ENCODE peak calls at places on chromosomes 12 and 14, in seven cellular contexts. N is HCT116, L is cardiac fibroblast, Y is lung, M is left lung, P is left ventricle myocardium inferior, V is NB4. O is an unnamed sample.

GRCh38 chr14:105493921-105494605 is 3.0 kb downstream of the TEDC1 start:
- DNase-seq in P (peak), M (peak), L (no peak), V (no peak), Y (no peak), N (no peak), O (no peak)

GRCh38 chr14:94612174-94612573 is at the start of gene SERPINA3:
- DNase-seq in N (no peak), V (no peak), P (no peak), L (peak), Y (no peak), M (no peak), O (peak)

GRCh38 chr14:32820686-32821085 is 118.0 kb upstream of the NPAS3 start:
- DNase-seq in L (no peak), V (no peak), M (no peak), Y (no peak), N (no peak), P (peak), O (no peak)

GRCh38 chr14:78164226-78164853 is 5.8 kb upstream of the NRXN3 start:
- DNase-seq in Y (peak), N (peak), P (no peak), M (no peak), L (no peak), V (peak), O (no peak)

GRCh38 chr12:110039085-110039807 is 9.1 kb downstream of the C12orf76 start:
- DNase-seq in P (no peak), L (peak), V (no peak), N (no peak), M (peak), Y (peak), O (peak)

GRCh38 chr14:94394594-94395305 is 6.3 kb upstream of the SERPINA1 start:
- DNase-seq in N (no peak), Y (peak), P (peak), M (peak), V (peak), L (peak), O (no peak)

GRCh38 chr12:1297206-1297605 is 297.2 kb downstream of the FBXL14 start:
- DNase-seq in P (no peak), M (no peak), V (no peak), L (peak), Y (no peak), N (no peak), O (peak)

GRCh38 chr12:70645494-70646317 is 8.5 kb upstream of the PTPRB start:
- DNase-seq in L (peak), M (peak), Y (peak), N (peak), V (no peak), P (peak), O (peak)

GRCh38 chr12:94879542-94879941 is 124.0 kb downstream of the NDUFA12 start:
- DNase-seq in V (peak), P (no peak), L (peak), N (no peak), M (no peak), Y (no peak), O (no peak)

GRCh38 chr12:12622418-12622817 is 10.7 kb downstream of the CREBL2 start:
- DNase-seq in P (no peak), N (no peak), L (no peak), Y (no peak), M (no peak), V (no peak), O (no peak)

GRCh38 chr14:90397401-90398314 is 829 bp downstream of the CALM1 start:
- DNase-seq in L (no peak), P (peak), M (peak), Y (peak), N (no peak), V (peak), O (peak)

GRCh38 chr12:27331299-27331926 is 1.2 kb upstream of the BMAL2 start:
- DNase-seq in N (peak), V (peak), Y (no peak), P (no peak), M (no peak), L (peak), O (peak)

GRCh38 chr12:2654311-2654710 is 140.5 kb upstream of the FKBP4 start:
- DNase-seq in N (no peak), L (no peak), Y (no peak), P (no peak), V (no peak), M (no peak), O (no peak)

GRCh38 chr14:26845106-26845818 is 247.4 kb upstream of the NOVA1 start:
- DNase-seq in Y (no peak), M (no peak), L (no peak), P (no peak), N (no peak), V (no peak), O (no peak)

GRCh38 chr14:50303744-50304471 is 8.1 kb downstream of the L2HGDH start:
- DNase-seq in N (no peak), L (peak), P (peak), Y (peak), V (peak), M (peak), O (no peak)

GRCh38 chr14:79596531-79596930 is 614.8 kb downstream of the DIO2 start:
- DNase-seq in L (peak), Y (no peak), P (no peak), V (no peak), N (no peak), M (no peak), O (peak)

GRCh38 chr12:125773033-125773432 is 707.8 kb downstream of the AACS start:
- DNase-seq in V (peak), M (no peak), Y (no peak), L (peak), P (no peak), N (peak), O (no peak)

GRCh38 chr14:88179725-88180124 is 143.3 kb downstream of the KCNK10 start:
- DNase-seq in P (no peak), Y (no peak), M (no peak), L (no peak), V (no peak), N (no peak), O (no peak)

GRCh38 chr14:20797159-20797558 is 5.5 kb downstream of the RNASE1 start:
- DNase-seq in Y (no peak), P (no peak), V (no peak), L (no peak), N (no peak), M (no peak), O (no peak)

GRCh38 chr14:40447032-40447431 is 1014.8 kb upstream of the FBXO33 start:
- DNase-seq in L (no peak), Y (no peak), P (no peak), M (no peak), V (no peak), N (no peak), O (no peak)

GRCh38 chr12:3771853-3772252 is 18.9 kb upstream of the CRACR2A start:
- DNase-seq in P (peak), L (no peak), Y (no peak), M (no peak), N (no peak), V (no peak), O (no peak)

GRCh38 chr12:128790653-128791373 is 32.9 kb downstream of the SLC15A4 start:
- DNase-seq in P (no peak), L (no peak), Y (no peak), V (no peak), M (no peak), N (no peak), O (no peak)

GRCh38 chr12:11922361-11922760 is 148.4 kb upstream of the BCL2L14 start:
- DNase-seq in L (no peak), N (peak), V (no peak), Y (no peak), P (no peak), M (no peak), O (no peak)

GRCh38 chr12:104784592-104784991 is 173.5 kb downstream of the SLC41A2 start:
- DNase-seq in N (no peak), V (no peak), P (no peak), Y (no peak), L (no peak), M (no peak), O (no peak)

GRCh38 chr14:103123634-103124500 is 606 bp downstream of the TNFAIP2 start:
- DNase-seq in Y (peak), M (peak), P (peak), V (peak), N (no peak), L (peak), O (no peak)

GRCh38 chr12:115712676-115713075 is 564.8 kb downstream of the MED13L start:
- DNase-seq in P (no peak), M (no peak), N (no peak), L (no peak), V (no peak), Y (no peak), O (no peak)

GRCh38 chr12:121295746-121296617 is 527 bp downstream of the CAMKK2 start:
- DNase-seq in L (peak), P (peak), V (peak), M (no peak), Y (peak), N (no peak), O (peak)

GRCh38 chr12:99059824-99060526 is 414.9 kb downstream of the APAF1 start:
- DNase-seq in V (no peak), P (no peak), L (no peak), M (no peak), Y (no peak), N (no peak), O (no peak)

GRCh38 chr14:46147486-46147885 is 504.1 kb downstream of the RPL10L start:
- DNase-seq in N (no peak), M (no peak), L (no peak), Y (no peak), P (no peak), V (no peak), O (no peak)

GRCh38 chr12:120472521-120472920 is 3.0 kb upstream of the SRSF9 start:
- DNase-seq in Y (no peak), N (no peak), M (no peak), V (no peak), P (no peak), L (no peak), O (no peak)

GRCh38 chr14:71714225-71714624 is 218.0 kb upstream of the RGS6 start:
- DNase-seq in Y (no peak), M (no peak), N (no peak), P (no peak), L (peak), V (no peak), O (peak)

GRCh38 chr12:130484221-130484620 is 146.5 kb downstream of the PIWIL1 start:
- DNase-seq in M (no peak), Y (no peak), L (no peak), N (no peak), P (no peak), V (no peak), O (no peak)

GRCh38 chr12:48822711-48823110 is 4.4 kb downstream of the CACNB3 start:
- DNase-seq in L (no peak), N (no peak), P (no peak), Y (no peak), V (no peak), M (no peak), O (no peak)
- TF ChIP-seq CTCF in L (no peak), N (no peak), P (no peak), Y (no peak), V (no peak), M (no peak), O (no peak)

DNA sequence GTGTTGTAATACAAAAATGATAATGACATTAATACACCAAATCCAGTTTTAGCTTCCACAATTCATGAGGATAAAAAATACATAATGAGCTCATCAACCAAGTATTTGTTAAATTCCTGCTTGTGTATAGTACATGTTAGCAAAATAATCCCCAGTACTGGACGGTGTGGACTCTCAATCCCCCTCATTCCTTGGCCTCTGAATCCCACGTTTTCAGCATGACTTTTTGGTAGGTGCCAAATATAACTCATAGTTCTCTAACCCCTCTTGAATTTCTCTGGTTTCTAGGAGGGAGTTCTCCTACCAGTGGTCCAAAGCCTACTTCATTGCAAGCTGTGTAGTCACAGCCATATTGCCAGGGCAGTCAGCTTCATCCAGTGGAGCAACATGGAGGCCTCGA is 41.4 kb upstream of the EPS8 start:
- DNase-seq in N (no peak), Y (no peak), V (no peak), M (no peak), L (peak), P (no peak), O (peak)
- H3K4me3 ChIP-seq in N (no peak), Y (no peak), V (no peak), M (no peak), L (no peak), P (no peak), O (no peak)

GRCh38 chr12:105961821-105962671 is 176.7 kb downstream of the NUAK1 start:
- DNase-seq in N (no peak), V (no peak), L (no peak), M (no peak), Y (no peak), P (no peak), O (no peak)

GRCh38 chr12:105967038-105967776 is 171.5 kb downstream of the NUAK1 start:
- DNase-seq in Y (no peak), L (peak), V (no peak), P (no peak), N (no peak), M (no peak), O (peak)

GRCh38 chr12:105970885-105971284 is 167.9 kb downstream of the NUAK1 start:
- DNase-seq in N (no peak), P (no peak), Y (no peak), L (no peak), M (no peak), V (no peak), O (no peak)

DNA sequence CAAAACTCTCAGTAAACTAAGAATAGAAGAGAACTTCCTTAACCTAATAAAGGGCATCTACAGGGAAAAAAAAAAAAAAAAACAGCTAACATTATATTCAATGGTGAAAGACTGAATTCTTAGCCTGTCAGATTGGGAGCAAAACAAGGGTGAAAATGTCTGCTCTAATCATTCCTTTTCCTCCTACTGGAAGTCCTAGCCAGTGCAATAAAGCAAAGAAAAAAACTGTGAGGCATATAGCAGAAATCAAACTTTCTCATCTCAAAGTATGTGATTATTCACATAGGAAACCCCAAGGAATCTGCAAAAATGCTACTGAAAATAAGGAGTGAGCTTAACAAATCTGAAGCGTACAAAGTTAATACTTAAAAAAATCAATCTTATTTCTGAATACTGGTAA is 170.7 kb downstream of the NUAK1 start:
- DNase-seq in P (no peak), V (no peak), M (no peak), Y (no peak), L (no peak), N (no peak), O (no peak)
- TF ChIP-seq CTCF in P (no peak), V (no peak), M (no peak), Y (no peak), L (no peak), N (no peak), O (no peak)

DNA sequence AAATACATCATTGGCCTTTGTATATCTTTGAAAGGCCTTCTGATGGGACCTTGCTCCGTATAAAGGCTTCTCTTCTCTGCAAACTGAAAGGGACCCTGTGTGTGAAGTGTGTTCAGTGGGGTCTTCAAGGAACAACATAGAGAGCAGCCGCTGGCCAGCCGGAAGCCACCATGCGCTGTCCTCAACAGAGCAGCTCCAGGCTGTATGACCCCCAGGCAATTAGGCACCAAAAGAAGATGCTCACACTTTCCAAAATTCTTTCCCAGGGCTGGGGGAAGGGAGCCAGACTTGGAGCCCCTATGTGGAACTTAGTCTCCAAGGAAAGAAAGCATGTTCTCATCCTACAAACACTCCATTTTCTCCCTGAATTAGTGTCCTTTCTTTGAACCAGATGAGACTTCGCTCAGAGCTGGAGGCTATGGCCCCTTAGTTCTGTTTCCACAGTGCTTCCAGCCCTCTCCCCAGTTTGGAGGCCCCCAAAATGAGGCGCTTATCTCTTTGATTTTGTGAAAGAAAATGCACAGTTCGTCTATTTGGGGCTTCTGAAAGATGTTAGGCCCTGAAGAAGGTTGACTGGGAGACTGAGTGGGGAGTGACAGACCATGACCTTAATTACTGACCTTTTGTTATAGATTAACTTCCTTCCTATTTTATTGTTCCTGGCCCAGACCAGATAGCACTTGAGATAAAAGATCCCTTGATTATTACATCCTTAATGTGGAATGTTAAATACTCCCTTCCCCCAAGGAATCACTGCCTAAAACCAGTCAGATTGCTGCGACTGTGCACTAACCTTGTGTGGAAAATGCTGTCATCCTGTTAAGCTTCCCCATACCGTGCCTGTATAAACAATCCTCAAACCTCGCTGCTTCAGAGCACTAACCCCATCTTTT is 128.3 kb upstream of the FGD4 start:
- DNase-seq in M (no peak), Y (no peak), N (no peak), L (peak), V (no peak), P (no peak), O (peak)
- H3K4me3 ChIP-seq in M (no peak), Y (no peak), N (no peak), L (no peak), V (no peak), P (no peak), O (no peak)

GRCh38 chr14:65101631-65102440 is 481 bp downstream of the MAX start:
- DNase-seq in P (peak), V (peak), N (no peak), L (no peak), Y (peak), M (peak), O (no peak)

GRCh38 chr14:65104791-65105190 is 2.5 kb upstream of the MAX start:
- DNase-seq in P (no peak), Y (no peak), M (no peak), N (no peak), L (no peak), V (no peak), O (no peak)

GRCh38 chr14:65102441-65103149 is at the start of gene MAX:
- DNase-seq in V (peak), P (peak), L (peak), N (peak), M (peak), Y (peak), O (peak)

GRCh38 chr14:65100905-65101541 is 1.3 kb downstream of the MAX start:
- DNase-seq in P (no peak), V (peak), N (no peak), Y (no peak), M (no peak), L (peak), O (no peak)

DNA sequence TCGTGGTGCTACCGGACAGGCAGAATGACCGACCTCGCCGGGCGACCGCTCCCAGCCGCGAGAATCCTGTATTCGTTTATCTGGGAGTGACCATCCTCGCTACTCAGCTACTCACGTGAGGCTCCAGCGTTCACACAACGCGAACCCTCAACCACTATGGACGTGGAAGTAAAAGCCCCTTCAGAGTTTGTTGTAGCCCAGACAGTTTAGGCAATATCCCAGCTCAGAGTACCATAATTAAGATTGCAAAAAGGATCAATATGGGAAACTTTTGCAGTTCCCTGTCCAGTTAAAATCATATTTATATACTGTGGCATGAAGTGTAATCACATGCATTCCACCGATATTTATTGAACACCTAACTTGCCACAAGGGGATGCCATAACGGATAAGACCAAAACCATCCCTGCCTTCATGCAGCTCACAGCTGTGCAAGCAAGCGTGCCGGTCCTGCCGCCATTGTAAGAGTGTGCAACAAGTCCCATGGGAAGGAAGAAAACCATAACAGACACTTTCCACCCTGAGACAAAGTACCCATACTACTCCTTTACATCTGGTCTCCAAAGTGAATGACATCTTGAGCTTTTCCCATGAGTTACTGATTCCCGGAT is 938 bp upstream of the MAX start:
- DNase-seq in Y (no peak), L (peak), N (no peak), M (no peak), P (no peak), V (peak), O (no peak)
- TF ChIP-seq CTCF in Y (no peak), L (no peak), N (no peak), M (no peak), P (no peak), V (peak), O (peak)

GRCh38 chr14:101657372-101657771 is 96.1 kb downstream of the DIO3 start:
- DNase-seq in V (no peak), M (no peak), Y (no peak), P (no peak), L (no peak), N (no peak), O (no peak)
- H3K4me3 ChIP-seq in V (no peak), M (no peak), Y (no peak), P (no peak), L (no peak), N (no peak), O (no peak)

GRCh38 chr12:112473056-112473455 is 54.3 kb downstream of the PTPN11 start:
- DNase-seq in V (peak), L (peak), M (no peak), Y (no peak), P (no peak), N (no peak), O (no peak)
- TF ChIP-seq CTCF in V (peak), L (no peak), M (no peak), Y (no peak), P (no peak), N (no peak), O (peak)